ENCODE peak calls at places on chromosome 15, in six cellular contexts. One of them, this sample, is unnamed.

GRCh38 chr15:89495638-89496145 is 691 bp downstream of the RHCG start:
- DNase-seq in endothelial cell of umbilical vein: no peak
- DNase-seq in kidney: peak
- DNase-seq in neuronal stem cell: no peak
- DNase-seq in endodermal cell: no peak
- DNase-seq in GM23248: no peak
- DNase-seq in this sample: no peak

GRCh38 chr15:28094732-28095521 is 4.2 kb downstream of the OCA2 start:
- DNase-seq in kidney: peak
- DNase-seq in endodermal cell: peak
- DNase-seq in endothelial cell of umbilical vein: no peak
- DNase-seq in neuronal stem cell: no peak
- DNase-seq in GM23248: peak
- DNase-seq in this sample: no peak

GRCh38 chr15:39786444-39787056 is 3.9 kb upstream of the FSIP1 start:
- DNase-seq in GM23248: peak
- DNase-seq in neuronal stem cell: peak
- DNase-seq in endodermal cell: no peak
- DNase-seq in endothelial cell of umbilical vein: peak
- DNase-seq in kidney: no peak
- DNase-seq in this sample: peak

GRCh38 chr15:68335251-68335650 is 57.7 kb downstream of the FEM1B start:
- DNase-seq in endothelial cell of umbilical vein: peak
- DNase-seq in kidney: no peak
- DNase-seq in endodermal cell: no peak
- DNase-seq in GM23248: peak
- DNase-seq in neuronal stem cell: no peak
- DNase-seq in this sample: no peak

GRCh38 chr15:41949400-41950126 is 22.8 kb downstream of the EHD4 start:
- DNase-seq in endodermal cell: peak
- DNase-seq in kidney: no peak
- DNase-seq in endothelial cell of umbilical vein: no peak
- DNase-seq in GM23248: peak
- DNase-seq in neuronal stem cell: no peak
- DNase-seq in this sample: no peak

GRCh38 chr15:85404156-85404921 is 23.9 kb downstream of the AKAP13 start:
- DNase-seq in GM23248: no peak
- DNase-seq in neuronal stem cell: no peak
- DNase-seq in endodermal cell: no peak
- DNase-seq in kidney: no peak
- DNase-seq in endothelial cell of umbilical vein: no peak
- DNase-seq in this sample: no peak

GRCh38 chr15:65906396-65906795 is 37.1 kb downstream of the RAB11A start:
- DNase-seq in endodermal cell: no peak
- DNase-seq in GM23248: no peak
- DNase-seq in kidney: no peak
- DNase-seq in endothelial cell of umbilical vein: no peak
- DNase-seq in neuronal stem cell: no peak
- DNase-seq in this sample: no peak

GRCh38 chr15:25887870-25888269 is 24.7 kb upstream of the ATP10A start:
- DNase-seq in kidney: no peak
- DNase-seq in endodermal cell: no peak
- DNase-seq in neuronal stem cell: no peak
- DNase-seq in endothelial cell of umbilical vein: no peak
- DNase-seq in GM23248: no peak
- DNase-seq in this sample: no peak

GRCh38 chr15:56207711-56208110 is 36.0 kb downstream of the RFX7 start:
- DNase-seq in endothelial cell of umbilical vein: no peak
- DNase-seq in GM23248: no peak
- DNase-seq in kidney: no peak
- DNase-seq in endodermal cell: no peak
- DNase-seq in neuronal stem cell: no peak
- DNase-seq in this sample: no peak

GRCh38 chr15:67863442-67863987 is 23.7 kb upstream of the RNU6-1 start:
- DNase-seq in endodermal cell: peak
- DNase-seq in endothelial cell of umbilical vein: peak
- DNase-seq in GM23248: peak
- DNase-seq in neuronal stem cell: peak
- DNase-seq in kidney: peak
- DNase-seq in this sample: peak

GRCh38 chr15:53586815-53587214 is 172.6 kb downstream of the WDR72 start:
- DNase-seq in kidney: no peak
- DNase-seq in endodermal cell: peak
- DNase-seq in GM23248: no peak
- DNase-seq in endothelial cell of umbilical vein: peak
- DNase-seq in neuronal stem cell: peak
- DNase-seq in this sample: peak

GRCh38 chr15:66839511-66840112 is 137.6 kb downstream of the SMAD6 start:
- DNase-seq in endothelial cell of umbilical vein: no peak
- DNase-seq in GM23248: peak
- DNase-seq in kidney: no peak
- DNase-seq in neuronal stem cell: no peak
- DNase-seq in endodermal cell: no peak
- DNase-seq in this sample: no peak

GRCh38 chr15:75508741-75509532 is 57.4 kb upstream of the SIN3A start:
- DNase-seq in endodermal cell: peak
- DNase-seq in endothelial cell of umbilical vein: peak
- DNase-seq in neuronal stem cell: no peak
- DNase-seq in kidney: no peak
- DNase-seq in GM23248: peak
- DNase-seq in this sample: peak

GRCh38 chr15:91133511-91133910 is 33.5 kb downstream of the SV2B start:
- DNase-seq in endothelial cell of umbilical vein: no peak
- DNase-seq in endodermal cell: peak
- DNase-seq in kidney: no peak
- DNase-seq in neuronal stem cell: no peak
- DNase-seq in GM23248: no peak
- DNase-seq in this sample: no peak

GRCh38 chr15:33565099-33565498 is 254.3 kb downstream of the RYR3 start:
- DNase-seq in endothelial cell of umbilical vein: peak
- DNase-seq in neuronal stem cell: no peak
- DNase-seq in endodermal cell: no peak
- DNase-seq in GM23248: peak
- DNase-seq in kidney: no peak
- DNase-seq in this sample: no peak

GRCh38 chr15:92733090-92733933 is 77.7 kb upstream of the FAM174B start:
- DNase-seq in endodermal cell: no peak
- DNase-seq in GM23248: peak
- DNase-seq in endothelial cell of umbilical vein: no peak
- DNase-seq in neuronal stem cell: no peak
- DNase-seq in kidney: no peak
- DNase-seq in this sample: no peak

GRCh38 chr15:83295417-83295816 is 11.0 kb upstream of the BNC1 start:
- DNase-seq in kidney: no peak
- DNase-seq in endothelial cell of umbilical vein: no peak
- DNase-seq in endodermal cell: no peak
- DNase-seq in neuronal stem cell: no peak
- DNase-seq in GM23248: no peak
- DNase-seq in this sample: no peak

GRCh38 chr15:28022961-28023360 is 76.2 kb downstream of the OCA2 start:
- DNase-seq in neuronal stem cell: no peak
- DNase-seq in endothelial cell of umbilical vein: no peak
- DNase-seq in endodermal cell: no peak
- DNase-seq in kidney: no peak
- DNase-seq in GM23248: no peak
- DNase-seq in this sample: no peak

GRCh38 chr15:27864076-27864475 is 235.0 kb downstream of the OCA2 start:
- DNase-seq in GM23248: no peak
- DNase-seq in kidney: no peak
- DNase-seq in endothelial cell of umbilical vein: no peak
- DNase-seq in neuronal stem cell: no peak
- DNase-seq in endodermal cell: no peak
- DNase-seq in this sample: no peak

GRCh38 chr15:65824031-65824743 is 32.1 kb upstream of the DENND4A start:
- DNase-seq in GM23248: peak
- DNase-seq in endodermal cell: peak
- DNase-seq in neuronal stem cell: peak
- DNase-seq in kidney: no peak
- DNase-seq in endothelial cell of umbilical vein: peak
- DNase-seq in this sample: peak

GRCh38 chr15:40953713-40954074 is 423 bp downstream of the CHAC1 start:
- DNase-seq in endodermal cell: no peak
- DNase-seq in kidney: no peak
- DNase-seq in endothelial cell of umbilical vein: no peak
- DNase-seq in neuronal stem cell: no peak
- DNase-seq in GM23248: peak
- DNase-seq in this sample: no peak

GRCh38 chr15:62486041-62486440 is 321.0 kb upstream of the C2CD4B start:
- DNase-seq in endothelial cell of umbilical vein: no peak
- DNase-seq in kidney: no peak
- DNase-seq in endodermal cell: no peak
- DNase-seq in GM23248: peak
- DNase-seq in neuronal stem cell: no peak
- DNase-seq in this sample: no peak

GRCh38 chr15:62488383-62488782 is 323.3 kb upstream of the C2CD4B start:
- DNase-seq in endodermal cell: no peak
- DNase-seq in endothelial cell of umbilical vein: no peak
- DNase-seq in neuronal stem cell: no peak
- DNase-seq in kidney: no peak
- DNase-seq in GM23248: no peak
- DNase-seq in this sample: no peak

GRCh38 chr15:62485170-62485720 is 320.2 kb upstream of the C2CD4B start:
- DNase-seq in endothelial cell of umbilical vein: no peak
- DNase-seq in kidney: no peak
- DNase-seq in neuronal stem cell: no peak
- DNase-seq in endodermal cell: no peak
- DNase-seq in GM23248: no peak
- DNase-seq in this sample: peak

GRCh38 chr15:62482715-62483429 is 317.8 kb upstream of the C2CD4B start:
- DNase-seq in endodermal cell: peak
- DNase-seq in GM23248: peak
- DNase-seq in neuronal stem cell: peak
- DNase-seq in endothelial cell of umbilical vein: no peak
- DNase-seq in kidney: no peak
- DNase-seq in this sample: peak

DNA sequence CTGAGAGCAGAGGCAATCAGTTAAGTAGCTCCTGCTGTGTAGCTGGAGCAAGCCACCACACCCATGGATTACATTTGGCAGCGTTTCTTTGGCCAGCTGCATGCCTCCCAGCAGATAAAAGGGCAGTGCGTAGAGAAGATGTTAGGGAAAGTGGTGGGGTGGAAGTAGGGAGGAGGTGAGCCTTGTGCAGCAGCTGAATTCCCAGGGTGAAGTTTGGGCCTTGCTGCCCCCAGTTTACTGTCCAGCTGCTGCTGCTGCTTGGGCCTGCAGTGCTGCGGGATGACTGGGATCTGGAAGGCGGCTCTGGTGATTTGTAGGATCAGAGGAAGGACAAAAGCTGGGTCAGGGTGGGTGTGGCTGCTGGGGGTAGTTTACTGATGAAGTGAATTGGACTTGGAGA is 318.7 kb upstream of the C2CD4B start:
- DNase-seq in endothelial cell of umbilical vein: no peak
- DNase-seq in neuronal stem cell: no peak
- DNase-seq in endodermal cell: peak
- DNase-seq in kidney: no peak
- DNase-seq in GM23248: peak
- DNase-seq in this sample: no peak
- H3K9ac ChIP-seq in endothelial cell of umbilical vein: no peak
- H3K9ac ChIP-seq in neuronal stem cell: no peak
- H3K9ac ChIP-seq in endodermal cell: no peak
- H3K9ac ChIP-seq in kidney: no peak
- H3K9ac ChIP-seq in GM23248: peak
- H3K9ac ChIP-seq in this sample: no peak

GRCh38 chr15:77186518-77187095 is 115.7 kb upstream of the TSPAN3 start:
- DNase-seq in kidney: no peak
- DNase-seq in endothelial cell of umbilical vein: peak
- DNase-seq in GM23248: peak
- DNase-seq in endodermal cell: no peak
- DNase-seq in neuronal stem cell: no peak
- DNase-seq in this sample: no peak
- H3K9ac ChIP-seq in kidney: no peak
- H3K9ac ChIP-seq in endothelial cell of umbilical vein: peak
- H3K9ac ChIP-seq in GM23248: no peak
- H3K9ac ChIP-seq in endodermal cell: no peak
- H3K9ac ChIP-seq in neuronal stem cell: no peak
- H3K9ac ChIP-seq in this sample: no peak

GRCh38 chr15:50183112-50183794 is 1.3 kb downstream of the SLC27A2 start:
- DNase-seq in kidney: no peak
- DNase-seq in GM23248: peak
- DNase-seq in endodermal cell: no peak
- DNase-seq in neuronal stem cell: no peak
- DNase-seq in endothelial cell of umbilical vein: no peak
- DNase-seq in this sample: no peak
- H3K9ac ChIP-seq in kidney: peak
- H3K9ac ChIP-seq in GM23248: no peak
- H3K9ac ChIP-seq in endodermal cell: no peak
- H3K9ac ChIP-seq in neuronal stem cell: no peak
- H3K9ac ChIP-seq in endothelial cell of umbilical vein: no peak
- H3K9ac ChIP-seq in this sample: peak

GRCh38 chr15:70023769-70024491 is 73.8 kb downstream of the TLE3 start:
- DNase-seq in GM23248: peak
- DNase-seq in neuronal stem cell: no peak
- DNase-seq in endothelial cell of umbilical vein: no peak
- DNase-seq in kidney: peak
- DNase-seq in endodermal cell: peak
- DNase-seq in this sample: no peak

GRCh38 chr15:70024521-70024920 is 73.2 kb downstream of the TLE3 start:
- DNase-seq in GM23248: no peak
- DNase-seq in endodermal cell: no peak
- DNase-seq in neuronal stem cell: no peak
- DNase-seq in kidney: no peak
- DNase-seq in endothelial cell of umbilical vein: no peak
- DNase-seq in this sample: no peak

GRCh38 chr15:70020229-70020628 is 77.5 kb downstream of the TLE3 start:
- DNase-seq in endodermal cell: no peak
- DNase-seq in kidney: no peak
- DNase-seq in neuronal stem cell: no peak
- DNase-seq in endothelial cell of umbilical vein: no peak
- DNase-seq in GM23248: no peak
- DNase-seq in this sample: no peak

GRCh38 chr15:70025413-70026296 is 72.1 kb downstream of the TLE3 start:
- DNase-seq in GM23248: peak
- DNase-seq in endothelial cell of umbilical vein: no peak
- DNase-seq in neuronal stem cell: no peak
- DNase-seq in kidney: peak
- DNase-seq in endodermal cell: no peak
- DNase-seq in this sample: no peak

GRCh38 chr15:70023064-70023768 is 74.5 kb downstream of the TLE3 start:
- DNase-seq in neuronal stem cell: no peak
- DNase-seq in GM23248: peak
- DNase-seq in endothelial cell of umbilical vein: peak
- DNase-seq in endodermal cell: peak
- DNase-seq in kidney: no peak
- DNase-seq in this sample: no peak
- H3K9ac ChIP-seq in neuronal stem cell: no peak
- H3K9ac ChIP-seq in GM23248: peak
- H3K9ac ChIP-seq in endothelial cell of umbilical vein: no peak
- H3K9ac ChIP-seq in endodermal cell: no peak
- H3K9ac ChIP-seq in kidney: no peak
- H3K9ac ChIP-seq in this sample: no peak